ENCODE peak calls at places on chromosomes 4 and X, in four cellular contexts. One of them, this sample, is unnamed.
A peak's percentile ranks its signal among the peaks of the same experiment; 100 is the strongest.

GRCh38 chrX:97740044-97740443 is 856.3 kb downstream of the RPA4 start:
- DNase-seq in dermis blood vessel endothelial cell: no peak
- DNase-seq in Right ventricle myocardium superior: no peak
- DNase-seq in iPS-NIHi11: no peak
- DNase-seq in this sample: no peak

GRCh38 chrX:47854474-47854873 is 17.8 kb downstream of the ZNF81 start:
- DNase-seq in dermis blood vessel endothelial cell: peak; percentile 62
- DNase-seq in Right ventricle myocardium superior: peak; percentile 41
- DNase-seq in iPS-NIHi11: no peak
- DNase-seq in this sample: peak; percentile 40

GRCh38 chrX:34768290-34768689 is 111.2 kb upstream of the TMEM47 start:
- DNase-seq in dermis blood vessel endothelial cell: no peak
- DNase-seq in Right ventricle myocardium superior: no peak
- DNase-seq in iPS-NIHi11: no peak
- DNase-seq in this sample: no peak

GRCh38 chr4:80184791-80185756 is 12.2 kb upstream of the PRDM8 start:
- DNase-seq in dermis blood vessel endothelial cell: no peak
- DNase-seq in Right ventricle myocardium superior: no peak
- DNase-seq in iPS-NIHi11: no peak
- DNase-seq in this sample: no peak

GRCh38 chr4:84578540-84579409 is 4.2 kb upstream of the CDS1 start:
- DNase-seq in dermis blood vessel endothelial cell: peak; percentile 67
- DNase-seq in Right ventricle myocardium superior: no peak
- DNase-seq in iPS-NIHi11: no peak
- DNase-seq in this sample: peak; percentile 55

GRCh38 chr4:92091335-92091734 is 212.4 kb upstream of the GRID2 start:
- DNase-seq in dermis blood vessel endothelial cell: no peak
- DNase-seq in Right ventricle myocardium superior: no peak
- DNase-seq in iPS-NIHi11: no peak
- DNase-seq in this sample: peak; percentile 41

GRCh38 chr4:149754526-149754925 is 61.1 kb downstream of the IQCM start:
- DNase-seq in dermis blood vessel endothelial cell: no peak
- DNase-seq in Right ventricle myocardium superior: no peak
- DNase-seq in iPS-NIHi11: no peak
- DNase-seq in this sample: no peak

GRCh38 chrX:135697614-135698013 is 15.8 kb upstream of the CT45A1 start:
- DNase-seq in dermis blood vessel endothelial cell: no peak
- DNase-seq in Right ventricle myocardium superior: no peak
- DNase-seq in iPS-NIHi11: no peak
- DNase-seq in this sample: peak; percentile 16

GRCh38 chr4:1253831-1254230 is 4.9 kb upstream of the CTBP1 start:
- DNase-seq in dermis blood vessel endothelial cell: no peak
- DNase-seq in Right ventricle myocardium superior: no peak
- DNase-seq in iPS-NIHi11: no peak
- DNase-seq in this sample: no peak

GRCh38 chrX:66016905-66017658 is 22.8 kb downstream of the VSIG4 start:
- DNase-seq in dermis blood vessel endothelial cell: no peak
- DNase-seq in Right ventricle myocardium superior: no peak
- DNase-seq in iPS-NIHi11: no peak
- DNase-seq in this sample: no peak

GRCh38 chr4:147103403-147103946 is 157.8 kb upstream of the TTC29 start:
- DNase-seq in dermis blood vessel endothelial cell: peak; percentile 22
- DNase-seq in Right ventricle myocardium superior: peak; percentile 51
- DNase-seq in iPS-NIHi11: no peak
- DNase-seq in this sample: no peak

GRCh38 chrX:120839506-120839905 is 36.2 kb downstream of the CT47B1 start:
- DNase-seq in dermis blood vessel endothelial cell: peak; percentile 73
- DNase-seq in Right ventricle myocardium superior: no peak
- DNase-seq in iPS-NIHi11: no peak
- DNase-seq in this sample: no peak

GRCh38 chr4:150236626-150237025 is 158.4 kb downstream of the DCLK2 start:
- DNase-seq in dermis blood vessel endothelial cell: peak; percentile 30
- DNase-seq in Right ventricle myocardium superior: no peak
- DNase-seq in iPS-NIHi11: no peak
- DNase-seq in this sample: no peak

GRCh38 chr4:22515888-22516541 is at the start of gene ADGRA3:
- DNase-seq in dermis blood vessel endothelial cell: peak; percentile 71
- DNase-seq in Right ventricle myocardium superior: peak; percentile 84
- DNase-seq in iPS-NIHi11: peak; percentile 92
- DNase-seq in this sample: peak; percentile 19

GRCh38 chrX:125203737-125204578 is 115.7 kb upstream of the TEX13C start:
- DNase-seq in dermis blood vessel endothelial cell: no peak
- DNase-seq in Right ventricle myocardium superior: peak; percentile 44
- DNase-seq in iPS-NIHi11: peak; percentile 18
- DNase-seq in this sample: no peak

GRCh38 chrX:51336584-51336983 is 4.0 kb downstream of the NUDT10 start:
- DNase-seq in dermis blood vessel endothelial cell: peak; percentile 46
- DNase-seq in Right ventricle myocardium superior: no peak
- DNase-seq in iPS-NIHi11: peak; percentile 19
- DNase-seq in this sample: peak; percentile 25

GRCh38 chr4:83207497-83208105 is 77.0 kb downstream of the COQ2 start:
- DNase-seq in dermis blood vessel endothelial cell: peak; percentile 36
- DNase-seq in Right ventricle myocardium superior: no peak
- DNase-seq in iPS-NIHi11: no peak
- DNase-seq in this sample: no peak

GRCh38 chrX:70280573-70280972 is 1.4 kb upstream of the RAB41 start:
- DNase-seq in dermis blood vessel endothelial cell: no peak
- DNase-seq in Right ventricle myocardium superior: no peak
- DNase-seq in iPS-NIHi11: no peak
- DNase-seq in this sample: no peak

GRCh38 chr4:186298034-186298647 is 32.2 kb downstream of the F11 start:
- DNase-seq in dermis blood vessel endothelial cell: no peak
- DNase-seq in Right ventricle myocardium superior: no peak
- DNase-seq in iPS-NIHi11: peak; percentile 75
- DNase-seq in this sample: no peak

GRCh38 chr4:127139788-127140286 is 492.9 kb upstream of the INTU start:
- DNase-seq in dermis blood vessel endothelial cell: no peak
- DNase-seq in Right ventricle myocardium superior: no peak
- DNase-seq in iPS-NIHi11: no peak
- DNase-seq in this sample: no peak

GRCh38 chr4:36243355-36244256 is 708 bp downstream of the ARAP2 start:
- DNase-seq in dermis blood vessel endothelial cell: no peak
- DNase-seq in Right ventricle myocardium superior: peak; percentile 65
- DNase-seq in iPS-NIHi11: peak; percentile 47
- DNase-seq in this sample: peak; percentile 28

GRCh38 chr4:46793036-46793435 is 116.0 kb downstream of the COX7B2 start:
- DNase-seq in dermis blood vessel endothelial cell: no peak
- DNase-seq in Right ventricle myocardium superior: no peak
- DNase-seq in iPS-NIHi11: no peak
- DNase-seq in this sample: no peak

GRCh38 chr4:47465008-47465407 is 1.5 kb upstream of the COMMD8 start:
- DNase-seq in dermis blood vessel endothelial cell: no peak
- DNase-seq in Right ventricle myocardium superior: no peak
- DNase-seq in iPS-NIHi11: no peak
- DNase-seq in this sample: no peak

GRCh38 chrX:129493643-129494042 is 29.6 kb downstream of the SMARCA1 start:
- DNase-seq in dermis blood vessel endothelial cell: peak; percentile 43
- DNase-seq in Right ventricle myocardium superior: no peak
- DNase-seq in iPS-NIHi11: no peak
- DNase-seq in this sample: no peak

GRCh38 chr4:121484633-121485032 is 103.8 kb upstream of the QRFPR start:
- DNase-seq in dermis blood vessel endothelial cell: peak; percentile 76
- DNase-seq in Right ventricle myocardium superior: peak; percentile 44
- DNase-seq in iPS-NIHi11: peak; percentile 48
- DNase-seq in this sample: peak; percentile 4

GRCh38 chr4:115485402-115485801 is 372.0 kb upstream of the NDST4 start:
- DNase-seq in dermis blood vessel endothelial cell: no peak
- DNase-seq in Right ventricle myocardium superior: no peak
- DNase-seq in iPS-NIHi11: no peak
- DNase-seq in this sample: no peak

GRCh38 chr4:2785613-2786012 is 7.3 kb upstream of the SH3BP2 start:
- DNase-seq in dermis blood vessel endothelial cell: no peak
- DNase-seq in Right ventricle myocardium superior: no peak
- DNase-seq in iPS-NIHi11: peak; percentile 43
- DNase-seq in this sample: peak; percentile 56

GRCh38 chrX:15812212-15812938 is 22.1 kb downstream of the ZRSR2 start:
- DNase-seq in dermis blood vessel endothelial cell: no peak
- DNase-seq in Right ventricle myocardium superior: no peak
- DNase-seq in iPS-NIHi11: no peak
- DNase-seq in this sample: no peak

GRCh38 chrX:21004835-21005234 is 369.4 kb upstream of the CNKSR2 start:
- DNase-seq in dermis blood vessel endothelial cell: no peak
- DNase-seq in Right ventricle myocardium superior: no peak
- DNase-seq in iPS-NIHi11: no peak
- DNase-seq in this sample: no peak

GRCh38 chr4:113524505-113525186 is 236.9 kb downstream of the CAMK2D start:
- DNase-seq in dermis blood vessel endothelial cell: no peak
- DNase-seq in Right ventricle myocardium superior: no peak
- DNase-seq in iPS-NIHi11: no peak
- DNase-seq in this sample: no peak

GRCh38 chr4:144709159-144709558 is 63.2 kb downstream of the HHIP start:
- DNase-seq in dermis blood vessel endothelial cell: peak; percentile 89
- DNase-seq in Right ventricle myocardium superior: no peak
- DNase-seq in iPS-NIHi11: peak; percentile 7
- DNase-seq in this sample: no peak

GRCh38 chr4:174217273-174218126 is 66.0 kb downstream of the FBXO8 start:
- DNase-seq in dermis blood vessel endothelial cell: no peak
- DNase-seq in Right ventricle myocardium superior: peak; percentile 73
- DNase-seq in iPS-NIHi11: peak; percentile 13
- DNase-seq in this sample: no peak

GRCh38 chr4:1291091-1291490 is 1.4 kb downstream of the MAEA start:
- DNase-seq in dermis blood vessel endothelial cell: no peak
- DNase-seq in Right ventricle myocardium superior: no peak
- DNase-seq in iPS-NIHi11: no peak
- DNase-seq in this sample: no peak

GRCh38 chrX:153601511-153602110 is 2.7 kb upstream of the CCNQ start:
- DNase-seq in dermis blood vessel endothelial cell: no peak
- DNase-seq in Right ventricle myocardium superior: no peak
- DNase-seq in iPS-NIHi11: no peak
- DNase-seq in this sample: no peak

GRCh38 chrX:21907250-21907649 is 33.3 kb upstream of the SMS start:
- DNase-seq in dermis blood vessel endothelial cell: no peak
- DNase-seq in Right ventricle myocardium superior: no peak
- DNase-seq in iPS-NIHi11: peak; percentile 8
- DNase-seq in this sample: no peak

GRCh38 chrX:44245730-44246129 is 97.7 kb downstream of the EFHC2 start:
- DNase-seq in dermis blood vessel endothelial cell: no peak
- DNase-seq in Right ventricle myocardium superior: no peak
- DNase-seq in iPS-NIHi11: no peak
- DNase-seq in this sample: no peak

GRCh38 chr4:83629945-83630684 is 94.2 kb downstream of the GPAT3 start:
- DNase-seq in dermis blood vessel endothelial cell: peak; percentile 81
- DNase-seq in Right ventricle myocardium superior: peak; percentile 49
- DNase-seq in iPS-NIHi11: no peak
- DNase-seq in this sample: peak; percentile 22

GRCh38 chr4:168844261-168845039 is 165.6 kb downstream of the CBR4 start:
- DNase-seq in dermis blood vessel endothelial cell: no peak
- DNase-seq in Right ventricle myocardium superior: no peak
- DNase-seq in iPS-NIHi11: no peak
- DNase-seq in this sample: no peak

This sample was measured in RPMI8226.